ENCODE peak calls at places on chromosomes 3 and 15, in nine cellular contexts. F is uterus, Z is iPS DF 6.9, M is IMR-90, V is heart right ventricle, P is GM23248, B is tibial nerve, E is H7, Y is heart left ventricle. O is an unnamed sample.

GRCh38 chr15:90883971-90884718 is at the start of gene FES:
- DNase-seq in F (peak), Z (no peak), M (peak), V (peak), P (peak), B (peak), E (peak), Y (peak), O (peak)

GRCh38 chr3:46959169-46959515 is 17.4 kb downstream of the CCDC12 start:
- DNase-seq in F (no peak), Z (no peak), M (no peak), V (no peak), P (peak), B (no peak), E (no peak), Y (no peak), O (no peak)

GRCh38 chr3:194182130-194182529 is 46.2 kb downstream of the HES1 start:
- DNase-seq in F (no peak), Z (no peak), M (no peak), V (no peak), P (no peak), B (no peak), E (no peak), Y (no peak), O (no peak)

GRCh38 chr15:70379938-70380337 is 282.2 kb upstream of the TLE3 start:
- DNase-seq in F (no peak), Z (no peak), M (no peak), V (no peak), P (no peak), B (no peak), E (no peak), Y (no peak), O (no peak)

GRCh38 chr3:164208026-164208425 is 870.3 kb downstream of the SI start:
- DNase-seq in F (no peak), Z (no peak), M (no peak), V (no peak), P (no peak), B (no peak), E (no peak), Y (no peak), O (no peak)

GRCh38 chr3:147372525-147373027 is 33.8 kb downstream of the ZIC4 start:
- DNase-seq in F (no peak), Z (no peak), M (no peak), V (no peak), P (no peak), B (no peak), E (no peak), Y (no peak), O (no peak)

GRCh38 chr15:40871749-40872617 is 2.1 kb downstream of the RHOV start:
- DNase-seq in F (no peak), Z (no peak), M (no peak), V (no peak), P (no peak), B (no peak), E (peak), Y (no peak), O (no peak)

GRCh38 chr3:172170310-172170709 is 130.9 kb downstream of the FNDC3B start:
- DNase-seq in F (no peak), Z (no peak), M (no peak), V (no peak), P (no peak), B (no peak), E (no peak), Y (no peak), O (no peak)

GRCh38 chr3:123789160-123789559 is 95.0 kb downstream of the MYLK start:
- DNase-seq in F (no peak), Z (no peak), M (no peak), V (no peak), P (no peak), B (no peak), E (no peak), Y (no peak), O (no peak)

GRCh38 chr3:38829404-38829803 is 13.4 kb upstream of the SCN10A start:
- DNase-seq in F (peak), Z (no peak), M (peak), V (peak), P (peak), B (peak), E (no peak), Y (peak), O (peak)

GRCh38 chr3:20043398-20043797 is 3.2 kb downstream of the KAT2B start:
- DNase-seq in F (peak), Z (no peak), M (no peak), V (peak), P (peak), B (peak), E (no peak), Y (peak), O (peak)

GRCh38 chr3:160792445-160793039 is 36.5 kb downstream of the PPM1L start:
- DNase-seq in F (no peak), Z (no peak), M (no peak), V (no peak), P (no peak), B (no peak), E (no peak), Y (no peak), O (no peak)

GRCh38 chr3:153284282-153284938 is 122.4 kb downstream of the RAP2B start:
- DNase-seq in F (peak), Z (no peak), M (peak), V (no peak), P (peak), B (peak), E (no peak), Y (peak), O (peak)

GRCh38 chr3:46504780-46505179 is 7.0 kb downstream of the RTP3 start:
- DNase-seq in F (no peak), Z (no peak), M (no peak), V (no peak), P (no peak), B (no peak), E (no peak), Y (no peak), O (no peak)

GRCh38 chr15:82810061-82810862 is 834 bp downstream of the WHAMM start:
- DNase-seq in F (peak), Z (no peak), M (peak), V (peak), P (peak), B (no peak), E (peak), Y (peak), O (peak)

GRCh38 chr3:29775352-29775751 is 494.5 kb downstream of the RBMS3 start:
- DNase-seq in F (no peak), Z (no peak), M (no peak), V (no peak), P (no peak), B (no peak), E (no peak), Y (no peak), O (no peak)

GRCh38 chr15:47678047-47678446 is 39.3 kb upstream of the SEMA6D start:
- DNase-seq in F (no peak), Z (no peak), M (no peak), V (no peak), P (peak), B (no peak), E (no peak), Y (no peak), O (no peak)

GRCh38 chr15:95944193-95944592 is 386.3 kb upstream of the NR2F2 start:
- DNase-seq in F (no peak), Z (no peak), M (no peak), V (no peak), P (no peak), B (no peak), E (no peak), Y (no peak), O (no peak)

GRCh38 chr3:10432156-10432845 is 73.1 kb downstream of the ATP2B2 start:
- DNase-seq in F (no peak), Z (no peak), M (no peak), V (no peak), P (no peak), B (no peak), E (no peak), Y (no peak), O (no peak)

GRCh38 chr15:52337961-52338535 is 42.4 kb upstream of the MYO5C start:
- DNase-seq in F (no peak), Z (no peak), M (no peak), V (no peak), P (no peak), B (no peak), E (no peak), Y (no peak), O (no peak)

GRCh38 chr3:130380398-130380797 is 34.9 kb downstream of the COL6A5 start:
- DNase-seq in F (no peak), Z (no peak), M (no peak), V (no peak), P (no peak), B (no peak), E (no peak), Y (no peak), O (no peak)

GRCh38 chr3:130374908-130375307 is 29.4 kb downstream of the COL6A5 start:
- DNase-seq in F (no peak), Z (no peak), M (no peak), V (no peak), P (no peak), B (no peak), E (no peak), Y (no peak), O (no peak)

GRCh38 chr3:130379274-130379673 is 33.8 kb downstream of the COL6A5 start:
- DNase-seq in F (no peak), Z (no peak), M (no peak), V (no peak), P (no peak), B (no peak), E (no peak), Y (no peak), O (peak)

GRCh38 chr3:130377960-130378676 is 32.6 kb downstream of the COL6A5 start:
- DNase-seq in F (no peak), Z (no peak), M (no peak), V (no peak), P (no peak), B (no peak), E (no peak), Y (no peak), O (no peak)

DNA sequence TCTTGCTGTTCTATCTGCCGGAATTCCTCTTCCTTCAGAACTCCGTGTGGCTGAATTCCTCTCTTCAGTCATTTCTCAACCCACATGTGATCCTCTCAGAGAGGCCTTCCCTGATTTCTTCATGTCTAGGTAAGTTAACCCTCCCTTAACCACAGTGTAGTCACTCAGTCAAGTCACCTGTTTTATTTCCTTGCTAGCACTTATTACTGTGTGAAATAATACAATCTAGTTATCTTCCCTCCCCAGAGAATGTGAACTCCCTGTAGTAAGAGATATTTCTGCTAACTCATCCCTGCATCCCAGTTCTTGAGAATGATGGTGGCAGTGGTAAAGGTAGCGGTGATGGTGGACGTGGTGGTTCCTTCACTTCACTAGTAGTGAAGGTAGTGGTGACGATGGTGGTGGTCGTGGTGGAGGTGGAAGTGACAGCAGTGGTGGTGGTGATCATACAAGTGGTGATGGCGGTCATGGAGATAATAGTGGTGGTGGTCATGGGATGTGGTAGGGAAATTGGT is 33.3 kb downstream of the COL6A5 start:
- DNase-seq in F (no peak), Z (no peak), M (no peak), V (no peak), P (no peak), B (no peak), E (no peak), Y (no peak), O (no peak)
- H3K4me3 ChIP-seq in F (no peak), Z (no peak), M (no peak), V (no peak), P (no peak), B (no peak), E (no peak), Y (no peak), O (no peak)

GRCh38 chr15:35306361-35306981 is 221.4 kb upstream of the NANOGP8 start:
- DNase-seq in F (no peak), Z (no peak), M (peak), V (no peak), P (peak), B (no peak), E (no peak), Y (no peak), O (peak)
- H3K4me3 ChIP-seq in F (no peak), Z (no peak), M (no peak), V (no peak), P (peak), B (no peak), E (no peak), Y (no peak), O (peak)

DNA sequence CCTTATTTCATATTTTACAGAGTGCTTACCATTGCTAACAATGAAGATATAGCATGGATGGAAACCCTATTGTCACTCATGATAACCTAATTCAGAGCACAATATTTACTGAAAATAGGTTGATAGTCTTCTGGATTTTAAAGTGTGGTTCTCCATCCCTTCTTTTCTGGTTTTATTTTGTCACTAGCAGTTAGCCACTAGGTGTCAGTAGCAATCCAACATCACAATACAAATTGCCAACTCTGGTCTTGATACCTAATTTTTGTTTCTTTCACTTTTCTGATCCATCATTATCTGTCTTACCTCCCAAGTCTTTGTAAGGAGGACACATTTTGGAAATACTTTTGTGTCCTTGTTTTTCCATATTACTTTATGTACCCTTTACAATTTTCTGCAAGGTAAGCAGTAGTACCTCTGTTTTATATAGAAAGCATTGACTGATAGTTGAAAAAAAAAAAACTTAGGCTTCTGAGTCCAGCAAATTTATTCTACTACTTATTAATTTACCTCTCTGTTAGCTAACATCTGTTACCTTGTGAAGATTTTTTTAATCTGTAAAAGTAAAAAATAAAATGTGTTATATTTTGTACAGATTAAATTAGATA is 28.3 kb upstream of the CRYBG3 start:
- DNase-seq in F (no peak), Z (peak), M (peak), V (no peak), P (peak), B (peak), E (no peak), Y (no peak), O (peak)
- H3K4me3 ChIP-seq in F (no peak), Z (no peak), M (no peak), V (no peak), P (no peak), B (no peak), E (no peak), Y (no peak), O (no peak)

GRCh38 chr3:8266679-8267267 is 234.8 kb upstream of the LMCD1 start:
- DNase-seq in F (no peak), Z (no peak), M (no peak), V (no peak), P (peak), B (no peak), E (no peak), Y (no peak), O (no peak)
- H3K4me3 ChIP-seq in F (no peak), Z (no peak), M (no peak), V (no peak), P (no peak), B (no peak), E (no peak), Y (no peak), O (no peak)

GRCh38 chr3:187031934-187032333 is 101.6 kb downstream of the ST6GAL1 start:
- DNase-seq in F (no peak), Z (no peak), M (no peak), V (no peak), P (no peak), B (no peak), E (no peak), Y (no peak), O (no peak)
- H3K4me3 ChIP-seq in F (no peak), Z (no peak), M (no peak), V (no peak), P (no peak), B (no peak), E (no peak), Y (no peak), O (no peak)

GRCh38 chr15:98850991-98851776 is 156.4 kb downstream of the PGPEP1L start:
- DNase-seq in F (peak), Z (no peak), M (peak), V (peak), P (peak), B (peak), E (peak), Y (peak), O (peak)
- H3K4me3 ChIP-seq in F (peak), Z (no peak), M (no peak), V (no peak), P (peak), B (no peak), E (peak), Y (no peak), O (peak)

DNA sequence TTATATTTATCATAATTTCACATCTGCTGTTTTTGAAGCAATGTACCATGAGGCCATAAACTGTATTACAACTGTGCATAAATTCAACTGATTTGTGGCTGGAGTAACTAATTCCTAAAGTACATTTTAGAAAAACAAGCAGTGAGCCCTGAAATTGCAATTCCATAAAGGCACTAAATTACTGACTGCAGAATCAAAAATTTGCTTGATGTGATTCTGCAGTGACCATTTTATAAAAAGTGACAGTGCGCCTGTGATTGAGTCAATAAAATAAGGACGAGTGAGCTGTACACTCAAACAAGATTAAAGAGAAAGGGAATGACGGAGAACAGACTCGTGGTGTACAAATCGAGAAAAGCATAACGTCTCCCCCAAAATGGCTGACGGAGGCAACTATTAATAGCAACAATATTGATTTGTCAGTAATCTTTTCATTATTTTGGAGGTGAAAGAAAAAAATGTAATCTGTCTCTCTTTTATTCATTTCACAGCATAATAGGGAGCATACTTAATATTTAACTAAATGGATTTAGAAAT is 121.4 kb upstream of the MEIS2 start:
- DNase-seq in F (no peak), Z (no peak), M (no peak), V (no peak), P (no peak), B (no peak), E (no peak), Y (no peak), O (no peak)
- H3K4me3 ChIP-seq in F (no peak), Z (no peak), M (no peak), V (no peak), P (no peak), B (no peak), E (no peak), Y (no peak), O (no peak)

O was measured in adipocyte.